ENCODE peak calls at places on chromosomes 12 and 14, in four cellular contexts. B is H1, Y is HepG2, Z is K562. Q is an unnamed sample.
A peak's percentile ranks its signal among the peaks of the same experiment; 100 is the strongest.

GRCh38 chr12:65518771-65519170 is 240.3 kb downstream of the MSRB3 start:
- DNase-seq in Y (no peak), B (no peak), Z (no peak), Q (no peak)

GRCh38 chr12:111404362-111405148 is 1.2 kb upstream of the SH2B3 start:
- DNase-seq in Z (peak; percentile 86), B (no peak), Y (peak; percentile 33), Q (no peak)

GRCh38 chr14:66359500-66359899 is 126.7 kb upstream of the CCDC196 start:
- DNase-seq in Z (peak; percentile 6), B (no peak), Y (peak; percentile 53), Q (peak; percentile 41)

GRCh38 chr14:74401504-74402241 is 24.3 kb downstream of the SYNDIG1L start:
- DNase-seq in Y (no peak), B (peak; percentile 76), Z (peak; percentile 14), Q (no peak)

GRCh38 chr12:78245111-78245510 is 414.4 kb downstream of the NAV3 start:
- DNase-seq in Z (no peak), Y (no peak), B (no peak), Q (no peak)

GRCh38 chr12:8034802-8035201 is 2.3 kb downstream of the FOXJ2 start:
- DNase-seq in Y (no peak), B (no peak), Z (peak; percentile 55), Q (no peak)

GRCh38 chr14:102063092-102063807 is 23.6 kb downstream of the HSP90AA1 start:
- DNase-seq in Z (peak; percentile 80), B (peak; percentile 85), Y (peak; percentile 83), Q (peak; percentile 89)

GRCh38 chr12:10354502-10354901 is 35.3 kb downstream of the KLRK1 start:
- DNase-seq in Y (peak; percentile 19), Z (no peak), B (no peak), Q (no peak)

GRCh38 chr12:105948331-105948730 is 190.4 kb downstream of the NUAK1 start:
- DNase-seq in Z (no peak), Y (no peak), B (no peak), Q (no peak)

GRCh38 chr12:106954462-106955376 is 988 bp upstream of the TMEM263 start:
- DNase-seq in Z (peak; percentile 50), B (peak; percentile 52), Y (no peak), Q (no peak)

GRCh38 chr12:127711108-127711507 is 555.9 kb upstream of the TMEM132C start:
- DNase-seq in B (peak; percentile 83), Y (no peak), Z (no peak), Q (no peak)

GRCh38 chr12:97886548-97887176 is 424.1 kb downstream of the RMST start:
- DNase-seq in Y (no peak), Z (no peak), B (no peak), Q (no peak)

GRCh38 chr14:74612346-74613021 is 447 bp upstream of the LTBP2 start:
- DNase-seq in Y (peak; percentile 51), B (peak; percentile 93), Z (peak; percentile 81), Q (peak; percentile 78)

GRCh38 chr12:133233006-133233405 is 2.7 kb downstream of the ANHX start:
- DNase-seq in Z (no peak), Y (no peak), B (no peak), Q (no peak)

GRCh38 chr14:56172571-56172971 is 54.4 kb downstream of the PELI2 start:
- DNase-seq in Z (no peak), Y (no peak), B (no peak), Q (peak; percentile 39)

GRCh38 chr14:96090441-96091148 is 51.4 kb downstream of the C14orf132 start:
- DNase-seq in Z (no peak), B (no peak), Y (no peak), Q (no peak)

GRCh38 chr14:22071001-22071400 is 397.4 kb upstream of the OR4E1 start:
- DNase-seq in Z (no peak), B (no peak), Y (no peak), Q (no peak)
- TF ChIP-seq JUN in Z (no peak), B (no peak), Y (no peak), Q (no peak)

GRCh38 chr14:94079891-94080605 is 954 bp downstream of the DDX24 start:
- DNase-seq in Z (no peak), B (no peak), Y (peak; percentile 11), Q (no peak)
- TF ChIP-seq PHF8 in Z (no peak), B (no peak), Y (no peak), Q (no peak)

GRCh38 chr12:2051700-2052625 is 824 bp upstream of the CACNA1C start:
- DNase-seq in Y (no peak), B (peak; percentile 58), Z (no peak), Q (no peak)

GRCh38 chr12:2054091-2055018 is 1.6 kb downstream of the CACNA1C start:
- DNase-seq in Z (no peak), Y (no peak), B (no peak), Q (no peak)

GRCh38 chr12:2053675-2054070 is 886 bp downstream of the CACNA1C start:
- DNase-seq in B (no peak), Z (no peak), Y (no peak), Q (no peak)

GRCh38 chr12:2049604-2050540 is 2.9 kb upstream of the CACNA1C start:
- DNase-seq in Y (peak; percentile 50), Z (no peak), B (no peak), Q (no peak)

DNA sequence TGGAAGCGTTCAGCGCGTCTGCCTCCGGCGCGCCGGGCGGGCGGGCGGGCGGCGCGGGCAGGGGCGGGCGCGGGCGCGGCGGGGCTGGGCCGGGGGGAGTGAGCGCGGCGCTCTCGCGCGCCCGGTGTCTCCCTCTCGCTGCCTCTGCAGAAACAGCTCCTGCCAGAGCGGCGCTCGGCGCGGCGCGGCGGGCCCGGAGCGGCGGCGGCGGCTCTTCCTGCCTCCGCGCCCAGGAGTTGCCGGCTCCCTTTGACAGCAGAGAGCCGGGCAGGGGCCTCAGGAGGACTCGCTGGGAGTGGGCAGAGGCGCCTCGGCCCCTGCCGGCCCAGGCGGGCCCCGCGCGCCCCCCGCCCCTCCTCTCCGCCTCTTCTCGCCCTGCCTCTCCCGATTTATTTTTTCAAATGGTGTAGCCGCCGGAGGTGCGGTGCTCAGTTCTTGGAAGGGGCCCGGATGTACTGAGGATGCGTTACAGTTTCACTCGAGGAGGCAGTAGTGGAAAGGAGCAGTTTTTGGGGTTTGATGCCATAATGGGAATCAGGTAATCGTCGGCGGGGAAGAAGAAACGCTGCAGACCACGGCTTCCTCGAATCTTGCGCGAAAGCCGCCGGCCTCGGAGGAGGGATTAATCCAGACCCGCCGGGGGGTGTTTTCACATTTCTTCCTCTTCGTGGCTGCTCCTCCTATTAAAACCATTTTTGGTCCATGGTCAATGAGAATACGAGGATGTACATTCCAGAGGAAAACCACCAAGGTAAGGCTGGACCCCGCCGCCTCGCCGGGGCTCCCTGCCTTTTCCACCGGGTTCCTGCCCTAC is at the start of gene CACNA1C:
- DNase-seq in Y (no peak), B (peak; percentile 72), Z (no peak), Q (no peak)
- TF ChIP-seq JUN in Y (no peak), B (no peak), Z (no peak), Q (no peak)

DNA sequence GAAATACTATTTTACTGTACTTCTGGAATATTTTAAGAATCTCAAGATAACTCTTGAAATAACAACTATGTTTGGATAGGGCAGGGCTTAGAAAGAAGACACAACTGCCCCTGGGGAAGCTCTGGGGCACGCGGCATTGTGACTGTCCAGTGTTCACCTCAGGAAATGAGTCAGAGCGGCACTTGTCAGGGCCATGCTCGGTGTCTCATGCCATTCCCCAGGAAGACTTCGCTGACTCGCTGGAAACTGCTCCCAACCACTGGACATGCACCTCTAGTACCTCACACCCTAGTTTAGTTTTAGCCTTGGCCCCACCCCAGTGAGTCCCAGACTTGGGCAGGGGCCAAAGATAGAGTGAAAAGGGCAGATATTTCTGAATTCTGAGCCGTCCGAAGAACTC is 192.0 kb downstream of the TTC7B start:
- DNase-seq in Z (no peak), Y (peak; percentile 42), B (no peak), Q (no peak)
- TF ChIP-seq PHF8 in Z (no peak), Y (no peak), B (no peak), Q (no peak)

GRCh38 chr12:114360485-114360884 is 45.5 kb downstream of the TBX5 start:
- DNase-seq in Y (no peak), B (no peak), Z (no peak), Q (no peak)

GRCh38 chr12:114355389-114356088 is 50.4 kb downstream of the TBX5 start:
- DNase-seq in B (peak; percentile 87), Y (peak; percentile 23), Z (no peak), Q (no peak)
- TF ChIP-seq JUN in B (no peak), Y (no peak), Z (no peak), Q (no peak)

DNA sequence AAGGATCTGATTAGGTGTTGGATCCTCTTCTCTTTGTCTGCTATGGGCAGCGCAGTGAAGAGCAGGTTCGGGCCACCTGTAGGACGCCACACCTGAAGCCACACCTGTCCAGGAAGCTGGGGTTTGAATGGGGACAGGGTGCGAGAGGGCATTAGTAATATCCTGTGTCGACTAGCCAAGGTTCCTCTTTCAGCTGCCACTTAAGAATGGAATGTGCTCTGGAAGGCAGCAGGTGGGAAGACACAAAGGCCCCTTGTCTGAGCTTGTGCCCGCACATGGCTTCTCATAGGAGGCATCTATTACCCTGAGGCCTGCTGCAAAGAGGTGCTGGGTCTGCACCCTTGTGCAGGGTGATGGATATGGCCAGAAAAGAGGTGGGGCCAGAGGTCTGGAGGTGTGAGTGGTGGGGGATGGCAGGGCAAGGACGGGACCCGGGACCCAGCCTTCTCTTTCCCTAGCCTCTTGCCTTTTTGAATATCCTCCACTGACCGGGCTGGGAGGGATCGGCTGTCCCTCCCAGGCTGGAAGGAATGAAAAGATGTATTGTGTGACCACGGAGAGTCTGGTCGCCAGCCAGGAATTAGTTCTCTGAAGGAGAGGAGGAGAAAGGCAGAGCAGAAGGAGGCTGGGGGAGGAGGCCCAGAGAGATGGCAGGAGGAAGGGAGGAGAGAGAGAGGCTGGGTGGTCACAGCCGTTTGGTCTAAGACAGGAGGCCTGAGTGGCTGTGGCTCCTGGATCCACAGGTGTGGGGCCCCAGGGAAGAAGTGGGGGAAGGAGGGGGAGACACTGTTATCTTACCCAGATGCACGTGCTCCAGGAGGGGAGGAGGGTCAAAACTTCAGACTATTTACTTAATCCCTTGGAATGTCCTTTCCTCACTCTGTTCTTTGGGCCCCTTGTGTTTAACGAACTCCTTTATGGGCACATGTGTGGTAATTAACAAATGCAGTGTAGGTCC is 101.5 kb downstream of the SMOC1 start:
- DNase-seq in B (no peak), Y (no peak), Z (no peak), Q (no peak)
- TF ChIP-seq PHF8 in B (no peak), Y (no peak), Z (no peak), Q (no peak)

GRCh38 chr12:132151766-132152410 is 7.6 kb downstream of the NOC4L start:
- DNase-seq in Y (no peak), Z (no peak), B (no peak), Q (no peak)
- TF ChIP-seq JUN in Y (no peak), Z (no peak), B (no peak), Q (no peak)

GRCh38 chr12:25264015-25264582 is 13.4 kb upstream of the KRAS start:
- DNase-seq in Y (no peak), Z (no peak), B (no peak), Q (no peak)

GRCh38 chr12:25269701-25270100 is 19.0 kb upstream of the KRAS start:
- DNase-seq in Z (no peak), B (no peak), Y (no peak), Q (no peak)

GRCh38 chr12:25264862-25265261 is 14.1 kb upstream of the KRAS start:
- DNase-seq in Z (no peak), B (no peak), Y (no peak), Q (no peak)

GRCh38 chr12:25263594-25263993 is 12.9 kb upstream of the KRAS start:
- DNase-seq in Y (no peak), B (no peak), Z (no peak), Q (no peak)

DNA sequence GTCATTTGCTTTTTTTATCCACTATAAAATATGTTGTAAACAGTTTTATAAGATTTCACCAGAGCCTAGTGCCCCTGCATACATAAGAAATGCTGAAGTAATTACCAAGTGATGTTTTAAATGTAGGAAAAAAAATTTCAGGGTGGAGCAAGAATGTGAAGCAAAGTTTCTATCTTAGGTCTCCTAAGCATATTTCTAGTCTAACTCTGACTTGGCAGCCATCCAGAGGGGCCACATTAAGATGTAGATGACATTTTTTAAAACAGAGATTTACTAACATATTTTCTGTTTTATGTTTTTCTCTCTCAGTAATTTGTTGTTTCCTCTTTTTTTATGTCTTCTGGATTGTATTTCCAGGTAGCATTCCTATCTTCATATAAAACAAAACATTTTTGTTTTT is 15.8 kb upstream of the KRAS start:
- DNase-seq in B (no peak), Y (no peak), Z (no peak), Q (no peak)
- TF ChIP-seq PHF8 in B (no peak), Y (no peak), Z (no peak), Q (no peak)

Q was measured in A549.